ENCODE peak calls at places on chromosomes 1 and 21, in five cellular contexts. O is GM23248, F is kidney, H is AG04449, L is small intestine. R is an unnamed sample.

GRCh38 chr21:45459171-45460010 is 54.4 kb downstream of the COL18A1 start:
- DNase-seq in H (no peak), O (no peak), L (no peak), F (peak; percentile 72), R (no peak)

GRCh38 chr1:4010811-4011605 is 110.9 kb upstream of the C1orf174 start:
- DNase-seq in O (no peak), F (no peak), L (no peak), H (no peak), R (peak; percentile 26)

GRCh38 chr1:224495861-224496260 is 61.3 kb upstream of the WDR26 start:
- DNase-seq in L (no peak), F (no peak), H (no peak), O (peak; percentile 16), R (no peak)

GRCh38 chr1:78003070-78003751 is 1.5 kb upstream of the DNAJB4 start:
- DNase-seq in L (no peak), F (no peak), O (peak; percentile 49), H (no peak), R (no peak)

GRCh38 chr1:94858276-94858675 is 38.1 kb downstream of the SLC44A3 start:
- DNase-seq in H (no peak), L (peak; percentile 39), O (peak; percentile 62), F (no peak), R (no peak)

GRCh38 chr1:232891116-232891515 is 59.3 kb upstream of the NTPCR start:
- DNase-seq in H (peak; percentile 67), L (no peak), F (no peak), O (peak; percentile 89), R (no peak)

GRCh38 chr1:43250351-43250761 is 19.4 kb upstream of the TMEM125 start:
- DNase-seq in F (no peak), O (no peak), L (no peak), H (no peak), R (no peak)

GRCh38 chr1:218572046-218572445 is 226.9 kb downstream of the TGFB2 start:
- DNase-seq in H (no peak), L (no peak), F (no peak), O (no peak), R (no peak)

GRCh38 chr1:184050631-184051030 is 899 bp upstream of the TSEN15 start:
- DNase-seq in F (no peak), L (peak; percentile 28), O (peak; percentile 40), H (no peak), R (no peak)

GRCh38 chr1:212219679-212220463 is 65.3 kb upstream of the PPP2R5A start:
- DNase-seq in L (peak; percentile 20), F (no peak), H (peak; percentile 24), O (no peak), R (no peak)

GRCh38 chr1:23558872-23559135 is 497 bp downstream of the ID3 start:
- DNase-seq in H (no peak), O (peak; percentile 38), F (no peak), L (no peak), R (no peak)

GRCh38 chr21:17427831-17428483 is 84.9 kb upstream of the CXADR start:
- DNase-seq in L (no peak), H (no peak), F (no peak), O (no peak), R (no peak)

GRCh38 chr1:2050793-2051682 is 827 bp downstream of the PRKCZ start:
- DNase-seq in F (no peak), L (peak; percentile 30), O (no peak), H (no peak), R (no peak)
- H3K4me3 ChIP-seq in F (peak overlapping the region; percentile 68), L (peak overlapping the region; percentile 82), O (no peak overlapping the region), H (no peak overlapping the region), R (peak overlapping the region; percentile 61)

DNA sequence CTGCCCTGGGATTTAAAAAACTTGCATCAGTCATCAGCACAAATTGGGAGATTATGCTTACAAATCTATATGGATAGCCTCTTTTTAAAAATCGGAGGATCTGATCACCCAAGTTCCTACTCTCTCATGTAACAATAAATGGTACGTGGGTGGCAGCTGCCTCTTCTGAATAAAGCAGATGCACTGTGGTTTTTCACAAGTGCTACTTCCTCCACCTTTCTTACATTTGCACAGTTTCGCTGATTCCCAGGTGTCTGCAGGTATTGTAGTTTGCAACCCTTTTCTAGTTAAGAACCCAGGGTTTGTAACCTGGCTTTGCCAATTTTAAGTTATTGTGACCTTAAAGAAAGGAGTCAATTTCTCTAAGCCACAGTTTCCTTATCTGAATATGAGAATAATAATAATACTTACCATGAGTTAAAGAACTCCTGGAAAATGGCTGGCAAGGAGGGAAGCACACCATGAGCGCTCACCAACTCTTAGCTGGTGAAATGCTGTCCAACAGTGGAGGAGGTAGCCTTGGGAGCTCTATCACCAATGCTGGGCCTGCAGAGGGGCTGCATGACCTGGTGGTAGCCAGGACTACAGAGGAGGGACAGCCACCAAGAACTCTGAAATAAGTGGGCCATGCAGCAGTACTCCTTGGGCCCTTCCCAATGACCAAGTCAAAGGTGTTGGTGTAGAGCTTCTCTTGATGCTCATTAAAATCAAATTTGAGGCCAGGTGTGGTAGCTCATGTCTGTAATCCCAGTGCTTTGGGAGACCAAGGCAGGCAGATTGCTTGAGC is 30.2 kb upstream of the KCNA2 start:
- DNase-seq in O (no peak), L (peak; percentile 24), H (no peak), F (no peak), R (peak; percentile 68)
- H3K4me3 ChIP-seq in O (no peak overlapping the region), L (no peak overlapping the region), H (no peak overlapping the region), F (no peak overlapping the region), R (no peak overlapping the region)

DNA sequence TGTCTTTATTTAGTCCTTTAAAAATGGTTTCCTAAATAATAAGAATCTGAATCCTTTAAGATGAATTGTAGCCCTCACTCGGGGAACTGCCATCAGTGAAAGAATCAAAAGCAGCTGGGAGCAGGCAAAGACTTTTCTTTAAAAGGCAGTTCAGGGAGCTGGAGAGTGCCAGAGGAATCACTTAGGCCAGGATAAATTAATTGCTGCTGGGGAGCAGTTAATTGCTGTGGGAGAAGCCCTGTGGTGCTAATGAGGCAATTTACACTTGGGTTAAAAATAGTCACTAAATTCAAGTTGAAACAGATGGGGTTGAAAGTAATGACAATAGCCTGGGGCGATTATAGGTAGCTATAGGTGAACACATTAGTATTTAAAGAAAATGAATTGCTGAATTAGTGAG is 38.7 kb upstream of the COL24A1 start:
- DNase-seq in F (no peak), L (no peak), O (no peak), H (no peak), R (no peak)
- H3K4me3 ChIP-seq in F (no peak overlapping the region), L (no peak overlapping the region), O (no peak overlapping the region), H (no peak overlapping the region), R (no peak overlapping the region)

DNA sequence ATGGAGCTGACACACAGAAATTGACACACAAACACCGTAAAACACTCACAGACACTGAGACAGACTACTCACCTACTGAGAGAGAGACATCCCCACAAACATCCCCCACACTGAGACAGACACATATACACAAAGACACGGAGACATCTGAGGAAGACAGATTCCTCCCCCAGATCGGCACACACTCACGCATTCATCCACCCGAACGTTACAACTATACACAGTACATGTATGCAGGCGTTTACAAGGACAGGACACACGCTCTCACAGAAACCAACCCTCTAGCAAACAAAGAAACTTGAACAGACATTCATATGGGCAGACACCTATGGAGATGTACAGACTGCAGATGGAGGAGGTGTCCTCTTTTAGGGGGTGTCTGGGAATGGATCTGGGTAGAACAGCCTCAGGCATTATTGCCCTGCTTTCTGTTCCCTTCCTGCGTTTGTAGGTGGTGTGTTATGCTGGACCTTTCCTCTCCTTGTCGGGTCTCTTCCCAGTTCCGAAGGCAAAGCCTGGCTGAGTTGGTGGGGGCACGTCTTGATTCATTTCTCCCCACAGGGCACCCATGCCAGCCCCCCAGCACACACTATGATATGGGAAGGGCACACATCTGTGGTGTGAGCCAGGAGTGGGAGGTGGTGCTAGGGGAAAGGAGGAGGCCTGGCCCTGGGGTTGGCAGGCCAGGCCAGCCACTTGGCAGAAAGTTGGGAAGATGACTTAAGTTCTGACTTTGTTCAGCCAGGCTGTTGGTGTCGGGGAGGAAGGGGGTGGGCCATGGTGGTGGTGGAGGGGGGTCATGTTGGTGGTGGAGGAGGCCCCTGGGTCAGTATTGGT is 1.5 kb downstream of the KIRREL1 start:
- DNase-seq in L (no peak), H (no peak), F (no peak), O (peak; percentile 77), R (no peak)
- H3K4me3 ChIP-seq in L (no peak overlapping the region), H (peak overlapping the region; percentile 93), F (peak overlapping the region; percentile 57), O (peak overlapping the region; percentile 97), R (peak overlapping the region; percentile 62)

GRCh38 chr1:20323613-20323920 is 32.9 kb downstream of the VWA5B1 start:
- DNase-seq in F (no peak), O (peak; percentile 26), H (no peak), L (no peak), R (no peak)
- H3K4me3 ChIP-seq in F (no peak overlapping the region), O (no peak overlapping the region), H (no peak overlapping the region), L (no peak overlapping the region), R (no peak overlapping the region)

DNA sequence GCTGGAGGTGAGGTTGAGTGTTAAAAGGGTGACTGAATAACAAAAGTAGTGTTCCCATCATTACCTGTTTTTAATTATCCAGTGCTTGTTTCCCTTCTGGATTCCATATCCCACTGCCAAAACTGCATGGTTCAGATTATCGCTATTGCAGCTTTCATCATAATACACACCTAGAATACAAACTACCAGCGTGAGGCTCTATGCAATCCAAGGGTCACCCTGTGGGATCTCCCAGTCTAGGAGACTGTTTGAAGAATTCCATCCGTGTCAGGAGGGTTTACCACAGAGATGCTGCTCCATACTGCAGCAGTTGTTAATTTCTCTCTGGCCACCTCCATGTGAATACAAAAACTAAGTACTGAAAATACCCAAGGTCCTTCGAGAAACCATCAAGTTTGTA is 9.0 kb downstream of the CTSK start:
- DNase-seq in H (no peak), F (no peak), O (no peak), L (no peak), R (no peak)
- H3K4me3 ChIP-seq in H (no peak overlapping the region), F (no peak overlapping the region), O (no peak overlapping the region), L (no peak overlapping the region), R (no peak overlapping the region)

GRCh38 chr1:161086457-161086856 is 2.9 kb downstream of the NECTIN4 start:
- DNase-seq in L (peak; percentile 11), H (no peak), F (no peak), O (no peak), R (no peak)

GRCh38 chr1:161090617-161091016 is 1.3 kb upstream of the NECTIN4 start:
- DNase-seq in F (no peak), O (no peak), H (no peak), L (no peak), R (no peak)

GRCh38 chr1:161089251-161089924 is at the start of gene NECTIN4:
- DNase-seq in L (peak; percentile 70), O (no peak), F (peak; percentile 89), H (no peak), R (peak; percentile 66)

GRCh38 chr1:161089938-161090337 is 580 bp upstream of the NECTIN4 start:
- DNase-seq in O (no peak), L (no peak), H (no peak), F (no peak), R (peak; percentile 7)

GRCh38 chr1:161088587-161089110 is 709 bp downstream of the NECTIN4 start:
- DNase-seq in F (no peak), O (peak; percentile 78), L (no peak), H (no peak), R (no peak)
- H3K4me3 ChIP-seq in F (peak overlapping the region; percentile 45), O (no peak overlapping the region), L (no peak overlapping the region), H (no peak overlapping the region), R (no peak overlapping the region)

GRCh38 chr1:9731051-9731537 is 79.6 kb downstream of the PIK3CD start:
- DNase-seq in O (no peak), F (peak; percentile 68), L (no peak), H (no peak), R (no peak)
- H3K4me3 ChIP-seq in O (no peak overlapping the region), F (no peak overlapping the region), L (no peak overlapping the region), H (no peak overlapping the region), R (no peak overlapping the region)

R was measured in Peyer's patch.